ENCODE peak calls at places on chromosome 17, in eight cellular contexts. K, J, T, W, R, S, A and M are unnamed samples. For H3K27me3, the result is how much of the 10 kb centered on the place peaks cover.

GRCh38 chr17:21163101-21163500 is 36.3 kb downstream of the DHRS7B start:
- DNase-seq in S (no peak), K (no peak), R (no peak), A (no peak), W (no peak), J (no peak), T (no peak), M (no peak)

GRCh38 chr17:40209404-40210093 is 9.6 kb upstream of the WIPF2 start:
- DNase-seq in R (no peak), S (no peak), K (no peak), T (peak), W (no peak), A (peak), J (no peak), M (no peak)

GRCh38 chr17:32960815-32961214 is 30.8 kb upstream of the SPACA3 start:
- DNase-seq in A (no peak), S (no peak), J (no peak), W (no peak), R (no peak), T (peak), K (peak), M (no peak)

GRCh38 chr17:45289316-45290268 is 27.2 kb downstream of the MAP3K14 start:
- DNase-seq in K (no peak), W (peak), S (no peak), A (no peak), J (no peak), T (no peak), R (no peak), M (no peak)

GRCh38 chr17:34182036-34182803 is 72.9 kb upstream of the CCL2 start:
- DNase-seq in K (no peak), T (no peak), R (no peak), J (no peak), A (no peak), W (no peak), S (no peak), M (no peak)

GRCh38 chr17:28907709-28908475 is 5.0 kb upstream of the DHRS13 start:
- DNase-seq in T (no peak), A (peak), R (no peak), W (no peak), K (no peak), S (no peak), J (no peak), M (no peak)

GRCh38 chr17:27980035-27980434 is 62.4 kb upstream of the NLK start:
- DNase-seq in K (peak), W (no peak), T (peak), R (no peak), S (no peak), A (peak), J (peak), M (peak)

GRCh38 chr17:36938566-36939058 is 1.3 kb downstream of the LHX1 start:
- DNase-seq in S (no peak), T (no peak), W (no peak), J (peak), A (no peak), K (no peak), R (no peak), M (no peak)

GRCh38 chr17:60887607-60888028 is 210.0 kb downstream of the BCAS3 start:
- DNase-seq in K (no peak), T (no peak), J (no peak), W (no peak), R (no peak), A (no peak), S (no peak), M (no peak)

GRCh38 chr17:32319548-32319905 is 22.4 kb downstream of the C17orf75 start:
- DNase-seq in J (no peak), T (peak), A (peak), S (peak), W (peak), R (peak), K (peak), M (no peak)

GRCh38 chr17:43673516-43674323 is 12.0 kb upstream of the MEOX1 start:
- DNase-seq in K (peak), T (peak), R (no peak), J (no peak), S (peak), W (peak), A (peak), M (no peak)

GRCh38 chr17:2250140-2251095 is 53.2 kb downstream of the SMG6 start:
- DNase-seq in K (no peak), T (peak), S (no peak), R (no peak), W (no peak), A (peak), J (no peak), M (no peak)

GRCh38 chr17:32988481-32989101 is 3.1 kb upstream of the SPACA3 start:
- DNase-seq in K (no peak), W (no peak), S (no peak), J (no peak), T (no peak), R (no peak), A (no peak), M (no peak)

GRCh38 chr17:6110592-6110991 is 40.4 kb downstream of the WSCD1 start:
- DNase-seq in T (peak), S (no peak), K (no peak), R (no peak), A (no peak), W (no peak), J (no peak), M (peak)

GRCh38 chr17:36722121-36722902 is 120.9 kb downstream of the MRM1 start:
- DNase-seq in R (no peak), J (no peak), T (peak), K (no peak), W (peak), A (peak), S (no peak), M (no peak)

GRCh38 chr17:17739388-17740066 is 58.3 kb downstream of the RAI1 start:
- DNase-seq in W (no peak), A (peak), R (no peak), S (no peak), K (no peak), T (peak), J (no peak), M (no peak)

GRCh38 chr17:58995247-58995940 is 111.3 kb downstream of the TRIM37 start:
- DNase-seq in W (no peak), K (no peak), A (peak), T (peak), J (no peak), R (no peak), S (no peak), M (no peak)

GRCh38 chr17:28472871-28473497 is 460 bp upstream of the SLC13A2 start:
- DNase-seq in K (no peak), A (no peak), J (no peak), R (no peak), T (no peak), S (no peak), W (no peak), M (no peak)

GRCh38 chr17:73575470-73576235 is 68.6 kb downstream of the SDK2 start:
- DNase-seq in A (no peak), J (peak), W (no peak), R (no peak), K (no peak), S (no peak), T (no peak), M (no peak)

GRCh38 chr17:32259596-32259995 is 6.0 kb upstream of the RHBDL3 start:
- DNase-seq in J (no peak), W (no peak), T (peak), S (no peak), R (no peak), A (peak), K (peak), M (no peak)

GRCh38 chr17:78599419-78599818 is 22.2 kb upstream of the DNAH17 start:
- DNase-seq in W (no peak), A (peak), R (no peak), T (no peak), K (no peak), S (no peak), J (no peak), M (no peak)

GRCh38 chr17:6041261-6041660 is 28.9 kb upstream of the WSCD1 start:
- DNase-seq in J (no peak), R (no peak), K (no peak), S (no peak), W (no peak), T (no peak), A (no peak), M (no peak)

GRCh38 chr17:4110152-4110551 is 32.7 kb downstream of the ZZEF1 start:
- DNase-seq in A (peak), T (peak), S (no peak), K (no peak), R (no peak), J (no peak), W (no peak), M (no peak)

GRCh38 chr17:17823433-17824118 is 13.2 kb downstream of the SREBF1 start:
- DNase-seq in W (peak), T (peak), R (peak), S (peak), J (peak), K (peak), A (peak), M (no peak)

GRCh38 chr17:77843878-77844260 is 114.6 kb upstream of the TNRC6C start:
- DNase-seq in K (no peak), T (peak), W (no peak), R (no peak), J (no peak), A (no peak), S (no peak), M (no peak)

GRCh38 chr17:57955183-57955952 is at the start of gene CUEDC1:
- DNase-seq in R (no peak), K (peak), T (peak), S (no peak), J (peak), A (peak), W (peak), M (no peak)

GRCh38 chr17:75489511-75489955 is 25.8 kb downstream of the CASKIN2 start:
- DNase-seq in W (no peak), A (no peak), S (no peak), T (no peak), K (no peak), J (no peak), R (no peak), M (no peak)

GRCh38 chr17:11330871-11331270 is 89.9 kb downstream of the SHISA6 start:
- DNase-seq in A (peak), S (no peak), R (no peak), K (peak), J (no peak), W (no peak), T (peak), M (peak)

GRCh38 chr17:1137465-1137894 is 42.3 kb downstream of the ABR start:
- DNase-seq in K (no peak), R (no peak), A (no peak), T (peak), S (peak), W (peak), J (peak), M (no peak)

GRCh38 chr17:63479495-63480184 is 2.8 kb downstream of the ACE start:
- DNase-seq in A (no peak), R (no peak), W (no peak), J (peak), S (no peak), T (no peak), K (no peak), M (no peak)

GRCh38 chr17:66446419-66446818 is 144.0 kb downstream of the PRKCA start:
- DNase-seq in S (no peak), T (peak), W (no peak), J (no peak), A (no peak), R (no peak), K (no peak), M (no peak)

GRCh38 chr17:27533068-27533397 is 76.8 kb downstream of the KSR1 start:
- DNase-seq in W (no peak), J (no peak), A (no peak), S (no peak), R (no peak), K (no peak), T (no peak), M (no peak)

DNA sequence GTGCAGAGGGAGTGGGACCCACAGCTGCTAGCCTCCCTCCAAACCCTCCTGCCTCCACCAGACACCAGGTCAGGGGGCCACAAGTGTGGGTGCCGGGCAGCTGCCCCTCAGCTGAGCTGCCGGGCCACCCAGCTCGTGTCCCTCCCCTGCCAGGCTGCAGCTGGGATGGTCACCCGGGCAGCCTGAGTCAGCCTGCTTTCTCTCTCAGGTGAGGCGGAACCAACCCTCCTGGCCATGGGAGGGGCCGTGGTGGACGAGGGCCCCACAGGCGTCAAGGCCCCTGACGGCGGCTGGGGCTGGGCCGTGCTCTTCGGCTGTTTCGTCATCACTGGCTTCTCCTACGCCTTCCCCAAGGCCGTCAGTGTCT is 6.9 kb downstream of the SLC16A3 start:
- DNase-seq in W (peak), S (no peak), J (no peak), R (no peak), T (no peak), A (no peak), K (no peak), M (no peak)
- H3K4me3 ChIP-seq in W (no peak), S (no peak), J (no peak), R (no peak), T (no peak), A (no peak), K (no peak), M (no peak)

GRCh38 chr17:79713391-79713790 is 17.4 kb upstream of the ENPP7 start:
- DNase-seq in W (no peak), J (no peak), A (no peak), T (no peak), R (no peak), S (no peak), K (no peak), M (no peak)

GRCh38 chr17:79707931-79708891 is 22.5 kb upstream of the ENPP7 start:
- DNase-seq in S (peak), W (peak), A (peak), J (no peak), R (no peak), T (no peak), K (peak), M (no peak)

GRCh38 chr17:79714746-79715145 is 16.0 kb upstream of the ENPP7 start:
- DNase-seq in J (no peak), T (no peak), S (no peak), A (no peak), R (no peak), W (no peak), K (no peak), M (no peak)

GRCh38 chr17:79714129-79714528 is 16.6 kb upstream of the ENPP7 start:
- DNase-seq in W (no peak), A (no peak), T (no peak), R (no peak), K (no peak), S (no peak), J (no peak), M (no peak)

GRCh38 chr17:79711715-79712305 is 18.9 kb upstream of the ENPP7 start:
- DNase-seq in A (no peak), S (no peak), J (no peak), W (no peak), T (no peak), R (no peak), K (no peak), M (no peak)
- TF ChIP-seq CTCF in A (no peak), S (no peak), J (no peak), W (no peak), T (no peak), R (no peak), K (no peak), M (no peak)

GRCh38 chr17:49991409-49991808 is 3.6 kb downstream of the DLX3 start:
- DNase-seq in W (no peak), A (no peak), S (no peak), T (no peak), J (no peak), R (no peak), K (no peak), M (no peak)

GRCh38 chr17:49990921-49991320 is 4.1 kb downstream of the DLX3 start:
- DNase-seq in S (no peak), T (no peak), J (no peak), W (no peak), R (no peak), A (no peak), K (no peak), M (no peak)

GRCh38 chr17:49987681-49988441 is 7.2 kb downstream of the DLX3 start:
- DNase-seq in K (no peak), T (no peak), S (no peak), A (no peak), J (peak), R (no peak), W (no peak), M (no peak)

GRCh38 chr17:49987290-49987585 is 7.8 kb downstream of the DLX3 start:
- DNase-seq in T (no peak), S (no peak), R (no peak), K (no peak), W (no peak), A (no peak), J (peak), M (no peak)

GRCh38 chr17:49989518-49989880 is 5.5 kb downstream of the DLX3 start:
- DNase-seq in W (no peak), T (no peak), A (no peak), S (no peak), R (no peak), K (no peak), J (peak), M (no peak)
- H3K27me3 ChIP-seq in W (under half), T (half or more), A (half or more), S (under half), R (under half), K (half or more), J (under half), M (half or more)

GRCh38 chr17:69418535-69418934 is 4.0 kb downstream of the MAP2K6 start:
- DNase-seq in A (peak), T (peak), K (no peak), R (no peak), W (no peak), S (no peak), J (no peak), M (no peak)
- H3K4me3 ChIP-seq in A (no peak), T (no peak), K (no peak), R (no peak), W (no peak), S (no peak), J (no peak), M (no peak)

GRCh38 chr17:81397314-81398169 is 2.3 kb downstream of the BAHCC1 start:
- DNase-seq in R (no peak), K (no peak), W (no peak), A (peak), J (no peak), S (no peak), T (peak), M (no peak)
- TF ChIP-seq CTCF in R (peak), K (peak), W (peak), A (no peak), J (no peak), S (peak), T (no peak), M (no peak)

GRCh38 chr17:48209973-48210372 is 102.4 kb downstream of the SNX11 start:
- DNase-seq in R (no peak), A (no peak), W (no peak), K (no peak), T (no peak), J (no peak), S (no peak), M (no peak)
- H3K27me3 ChIP-seq in R (under half), A (under half), W (under half), K (under half), T (under half), J (under half), S (under half), M (under half)

GRCh38 chr17:19443148-19443547 is 32.1 kb downstream of the RNF112 start:
- DNase-seq in J (no peak), K (no peak), R (no peak), S (no peak), W (no peak), T (no peak), A (no peak), M (no peak)
- H3K4me3 ChIP-seq in J (no peak), K (no peak), R (no peak), S (no peak), W (no peak), T (no peak), A (no peak), M (no peak)

GRCh38 chr17:8739104-8739503 is 5.5 kb downstream of the CCDC42 start:
- DNase-seq in K (no peak), T (no peak), S (no peak), A (no peak), J (peak), W (no peak), R (no peak), M (no peak)

GRCh38 chr17:8741366-8741765 is 3.3 kb downstream of the CCDC42 start:
- DNase-seq in T (no peak), J (no peak), W (no peak), A (no peak), K (no peak), S (no peak), R (no peak), M (no peak)

GRCh38 chr17:8741771-8742170 is 2.9 kb downstream of the CCDC42 start:
- DNase-seq in T (no peak), K (no peak), R (no peak), A (no peak), J (no peak), W (no peak), S (no peak), M (no peak)

GRCh38 chr17:8742274-8742673 is 2.4 kb downstream of the CCDC42 start:
- DNase-seq in J (no peak), R (no peak), S (no peak), K (no peak), A (no peak), T (no peak), W (no peak), M (no peak)

DNA sequence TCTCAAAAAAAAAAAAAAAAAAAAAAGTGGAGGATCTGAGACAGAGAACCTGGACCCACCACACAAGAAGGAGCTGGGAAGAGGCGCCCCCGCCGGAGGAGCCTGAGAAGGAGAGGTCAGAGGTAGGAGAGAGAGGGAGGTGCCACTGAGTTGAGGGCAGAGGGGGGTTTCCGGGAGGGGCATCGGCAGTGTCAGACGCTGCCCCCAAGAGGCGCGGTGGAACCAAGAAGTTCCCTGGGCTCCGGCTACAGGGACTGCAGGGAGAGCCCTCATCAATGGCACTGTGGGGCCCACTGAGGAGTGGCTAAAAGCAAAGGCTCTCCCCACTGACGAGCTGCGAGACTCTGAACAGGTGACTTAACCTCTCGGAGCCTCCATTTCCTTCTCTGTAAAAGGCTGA is 4.2 kb downstream of the CCDC42 start:
- DNase-seq in J (no peak), A (no peak), W (no peak), T (no peak), R (no peak), K (no peak), S (no peak), M (no peak)
- TF ChIP-seq CTCF in J (no peak), A (no peak), W (no peak), T (no peak), R (no peak), K (no peak), S (no peak), M (no peak)

GRCh38 chr17:9811086-9811485 is 10.8 kb downstream of the GSG1L2 start:
- DNase-seq in A (no peak), W (no peak), K (no peak), J (no peak), S (no peak), R (no peak), T (peak), M (no peak)
- H3K27me3 ChIP-seq in A (under half), W (under half), K (under half), J (under half), S (under half), R (under half), T (under half), M (under half)